ENCODE peak calls at places on chromosomes 4 and X, in nine cellular contexts. K, N, Y, U, M, I, A, R and E are unnamed samples.

GRCh38 chr4:80266267-80266901 is at the start of gene FGF5:
- DNase-seq in N (no peak), U (no peak), M (peak), A (peak), Y (peak), R (peak), I (peak), K (no peak), E (peak)

GRCh38 chrX:151984328-151984727 is 9.9 kb upstream of the GABRE start:
- DNase-seq in N (peak), I (peak), Y (no peak), R (no peak), U (no peak), M (no peak), A (no peak), K (no peak), E (peak)

GRCh38 chr4:64713256-64713840 is 304.1 kb upstream of the TECRL start:
- DNase-seq in A (peak), K (no peak), N (peak), I (peak), M (peak), U (no peak), R (no peak), Y (peak), E (no peak)

GRCh38 chr4:168751263-168752225 is 254.7 kb downstream of the PALLD start:
- DNase-seq in A (no peak), I (peak), R (no peak), M (no peak), N (no peak), Y (no peak), K (no peak), U (no peak), E (no peak)

GRCh38 chr4:186137193-186137792 is 32.8 kb downstream of the FAM149A start:
- DNase-seq in N (peak), M (peak), I (peak), R (no peak), Y (peak), U (no peak), K (no peak), A (peak), E (no peak)

GRCh38 chr4:186201535-186202230 is 10.3 kb downstream of the CYP4V2 start:
- DNase-seq in I (peak), K (no peak), N (peak), Y (peak), M (peak), A (no peak), R (no peak), U (peak), E (no peak)

GRCh38 chr4:76058888-76059426 is 15.6 kb upstream of the ART3 start:
- DNase-seq in A (no peak), N (peak), M (no peak), K (no peak), R (no peak), Y (no peak), I (no peak), U (no peak), E (no peak)

GRCh38 chr4:7854697-7855370 is 84.8 kb downstream of the AFAP1 start:
- DNase-seq in U (no peak), N (no peak), A (no peak), I (no peak), K (no peak), Y (no peak), R (no peak), M (no peak), E (no peak)

GRCh38 chr4:106985830-106986229 is 50.3 kb downstream of the DKK2 start:
- DNase-seq in R (no peak), K (no peak), N (no peak), M (no peak), A (no peak), U (no peak), Y (no peak), I (no peak), E (no peak)

GRCh38 chr4:18051281-18051680 is 29.7 kb upstream of the LCORL start:
- DNase-seq in M (no peak), R (no peak), K (no peak), A (no peak), U (no peak), Y (no peak), I (no peak), N (no peak), E (no peak)

GRCh38 chrX:68652327-68652930 is 5.0 kb downstream of the STARD8 start:
- DNase-seq in R (no peak), Y (no peak), I (peak), A (no peak), M (no peak), U (no peak), N (no peak), K (no peak), E (no peak)

GRCh38 chrX:20067709-20068315 is 48.9 kb downstream of the MAP7D2 start:
- DNase-seq in M (no peak), Y (peak), A (peak), N (peak), K (peak), I (peak), R (peak), U (no peak), E (peak)

GRCh38 chr4:83212041-83212851 is 72.4 kb downstream of the COQ2 start:
- DNase-seq in N (peak), K (no peak), I (no peak), Y (no peak), U (no peak), A (no peak), R (no peak), M (no peak), E (no peak)

GRCh38 chrX:34563809-34564208 is 93.3 kb downstream of the TMEM47 start:
- DNase-seq in U (no peak), A (no peak), I (no peak), K (no peak), N (no peak), R (no peak), M (no peak), Y (peak), E (no peak)

GRCh38 chr4:106603471-106603870 is 234.9 kb upstream of the GIMD1 start:
- DNase-seq in N (no peak), R (no peak), I (no peak), A (no peak), Y (no peak), M (no peak), U (no peak), K (no peak), E (no peak)

GRCh38 chr4:124262211-124263179 is 450.0 kb downstream of the ANKRD50 start:
- DNase-seq in U (peak), I (peak), R (peak), A (peak), M (peak), K (peak), N (peak), Y (peak), E (peak)

GRCh38 chrX:20593836-20594235 is 327.1 kb upstream of the RPS6KA3 start:
- DNase-seq in K (no peak), A (no peak), Y (no peak), M (no peak), U (no peak), N (no peak), R (no peak), I (no peak), E (no peak)

GRCh38 chrX:104419211-104419610 is 146.8 kb upstream of the IL1RAPL2 start:
- DNase-seq in K (no peak), A (no peak), U (no peak), M (no peak), I (no peak), Y (no peak), N (peak), R (no peak), E (no peak)

GRCh38 chrX:145817299-145817665 is 347 bp upstream of the SLITRK2 start:
- DNase-seq in M (no peak), N (no peak), A (no peak), I (no peak), K (no peak), Y (no peak), U (no peak), R (no peak), E (no peak)

GRCh38 chrX:119694601-119695534 is 1.9 kb upstream of the SEPTIN6 start:
- DNase-seq in N (no peak), Y (no peak), M (peak), A (no peak), K (no peak), I (no peak), U (no peak), R (no peak), E (no peak)

GRCh38 chr4:128727658-128728057 is 81.8 kb upstream of the JADE1 start:
- DNase-seq in U (no peak), I (peak), M (no peak), R (no peak), K (no peak), Y (no peak), A (no peak), N (no peak), E (no peak)

GRCh38 chr4:52997132-52997416 is 135.0 kb downstream of the RASL11B start:
- DNase-seq in N (no peak), R (no peak), I (peak), Y (no peak), U (no peak), K (no peak), M (no peak), A (no peak), E (no peak)

GRCh38 chrX:96685205-96686099 is 810 bp downstream of the DIAPH2 start:
- DNase-seq in N (peak), R (no peak), M (peak), Y (peak), U (no peak), K (no peak), A (no peak), I (peak), E (no peak)

GRCh38 chr4:184376923-184377322 is 97.4 kb downstream of the IRF2 start:
- DNase-seq in R (no peak), N (no peak), I (no peak), A (no peak), U (no peak), M (no peak), K (no peak), Y (no peak), E (no peak)

GRCh38 chr4:149972407-149972806 is 105.8 kb upstream of the DCLK2 start:
- DNase-seq in Y (no peak), M (no peak), A (no peak), R (peak), U (no peak), N (no peak), I (no peak), K (no peak), E (no peak)

GRCh38 chrX:19627533-19627932 is 112.2 kb upstream of the MAP3K15 start:
- DNase-seq in A (no peak), N (peak), U (no peak), I (no peak), M (no peak), Y (no peak), K (no peak), R (no peak), E (no peak)

GRCh38 chr4:176409627-176410026 is 89.9 kb downstream of the SPCS3 start:
- DNase-seq in Y (peak), A (no peak), N (no peak), M (no peak), R (no peak), I (no peak), U (no peak), K (no peak), E (no peak)

GRCh38 chrX:116009348-116009747 is 161.2 kb upstream of the AGTR2 start:
- DNase-seq in N (no peak), M (no peak), K (no peak), R (no peak), U (no peak), I (no peak), A (no peak), Y (no peak), E (no peak)

GRCh38 chrX:32408389-32408788 is 803.0 kb downstream of the DMD start:
- DNase-seq in A (no peak), Y (peak), M (no peak), I (no peak), R (no peak), U (no peak), K (no peak), N (peak), E (no peak)

GRCh38 chrX:590666-591065 is 39.9 kb upstream of the SHOX start:
- DNase-seq in K (no peak), U (no peak), I (no peak), Y (no peak), A (no peak), M (no peak), R (no peak), N (no peak), E (no peak)

GRCh38 chr4:89006307-89006706 is 50.7 kb downstream of the FAM13A start:
- DNase-seq in M (no peak), I (no peak), Y (no peak), N (no peak), A (no peak), U (no peak), R (no peak), K (no peak), E (no peak)

GRCh38 chr4:96677499-96677898 is 837.6 kb downstream of the PDHA2 start:
- DNase-seq in A (no peak), M (no peak), Y (no peak), I (peak), K (no peak), U (no peak), N (no peak), R (no peak), E (peak)

GRCh38 chr4:112411781-112412281 is 104.1 kb downstream of the NEUROG2 start:
- DNase-seq in A (no peak), I (no peak), M (no peak), N (no peak), K (no peak), Y (no peak), R (no peak), U (no peak), E (no peak)

GRCh38 chr4:42673084-42673429 is 16.2 kb upstream of the ATP8A1 start:
- DNase-seq in M (peak), U (no peak), A (peak), R (no peak), N (no peak), Y (no peak), I (peak), K (no peak), E (peak)

GRCh38 chrX:39012561-39013209 is 211.4 kb downstream of the MID1IP1 start:
- DNase-seq in A (no peak), U (no peak), K (no peak), M (no peak), N (no peak), Y (no peak), I (peak), R (no peak), E (no peak)

GRCh38 chrX:12440245-12440644 is 302.0 kb downstream of the FRMPD4 start:
- DNase-seq in M (no peak), I (no peak), U (no peak), Y (no peak), R (no peak), N (no peak), K (no peak), A (no peak), E (no peak)

GRCh38 chrX:9434151-9434550 is 30.7 kb upstream of the TBL1X start:
- DNase-seq in M (no peak), Y (no peak), A (no peak), K (no peak), R (no peak), N (no peak), I (no peak), U (no peak), E (no peak)

GRCh38 chrX:40971736-40972135 is 113.5 kb upstream of the USP9X start:
- DNase-seq in M (no peak), R (no peak), N (no peak), K (no peak), I (no peak), Y (no peak), A (no peak), U (no peak), E (no peak)